ENCODE peak calls at places on chromosomes 6 and 20, in ten cellular contexts. T is uterus, K is body of pancreas, P is stomach, O is transverse colon, F is NB4, A is A549, G is Peyer's patch, Z is erythroblast, B is thyroid gland. J is an unnamed sample.

GRCh38 chr6:111230351-111231077 is 143.2 kb downstream of the SLC16A10 start:
- DNase-seq in T (no peak), K (no peak), P (no peak), O (no peak), F (peak; percentile 41), A (no peak), G (no peak), Z (peak; percentile 22), B (no peak), J (no peak)

GRCh38 chr20:52974155-52974554 is 2.0 kb downstream of the TSHZ2 start:
- DNase-seq in T (no peak), K (no peak), P (no peak), O (no peak), F (no peak), A (no peak), G (no peak), Z (no peak), B (no peak), J (no peak)

GRCh38 chr6:150616581-150616980 is 16.9 kb downstream of the PLEKHG1 start:
- DNase-seq in T (no peak), K (no peak), P (no peak), O (no peak), F (no peak), A (no peak), G (no peak), Z (no peak), B (no peak), J (no peak)

GRCh38 chr6:125906158-125906998 is 50.2 kb upstream of the HINT3 start:
- DNase-seq in T (no peak), K (peak; percentile 52), P (peak; percentile 46), O (peak; percentile 64), F (peak; percentile 70), A (no peak), G (peak; percentile 61), Z (peak; percentile 84), B (peak; percentile 28), J (peak; percentile 15)

GRCh38 chr6:16047435-16047834 is 81.5 kb upstream of the MYLIP start:
- DNase-seq in T (no peak), K (no peak), P (no peak), O (no peak), F (no peak), A (no peak), G (no peak), Z (no peak), B (no peak), J (no peak)

GRCh38 chr6:15265787-15266186 is 19.9 kb downstream of the JARID2 start:
- DNase-seq in T (no peak), K (no peak), P (no peak), O (no peak), F (no peak), A (no peak), G (no peak), Z (no peak), B (no peak), J (no peak)

GRCh38 chr6:829646-830045 is 136.7 kb upstream of the EXOC2 start:
- DNase-seq in T (no peak), K (no peak), P (no peak), O (no peak), F (no peak), A (no peak), G (no peak), Z (no peak), B (no peak), J (no peak)

GRCh38 chr20:25057234-25058050 is 497 bp downstream of the ACSS1 start:
- DNase-seq in T (peak; percentile 68), K (peak; percentile 80), P (peak; percentile 86), O (peak; percentile 85), F (peak; percentile 79), A (peak; percentile 64), G (peak; percentile 88), Z (peak; percentile 77), B (peak; percentile 79), J (no peak)

GRCh38 chr6:144283781-144284473 is 1.2 kb upstream of the UTRN start:
- DNase-seq in T (no peak), K (no peak), P (no peak), O (no peak), F (peak; percentile 33), A (no peak), G (no peak), Z (no peak), B (no peak), J (no peak)

GRCh38 chr6:63598001-63598250 is 25.6 kb downstream of the LOC128125822 start:
- DNase-seq in T (no peak), K (no peak), P (no peak), O (peak; percentile 13), F (peak; percentile 9), A (no peak), G (no peak), Z (no peak), B (no peak), J (no peak)

GRCh38 chr6:98998103-98998502 is 50.4 kb upstream of the FBXL4 start:
- DNase-seq in T (no peak), K (no peak), P (no peak), O (no peak), F (no peak), A (no peak), G (no peak), Z (no peak), B (no peak), J (no peak)

DNA sequence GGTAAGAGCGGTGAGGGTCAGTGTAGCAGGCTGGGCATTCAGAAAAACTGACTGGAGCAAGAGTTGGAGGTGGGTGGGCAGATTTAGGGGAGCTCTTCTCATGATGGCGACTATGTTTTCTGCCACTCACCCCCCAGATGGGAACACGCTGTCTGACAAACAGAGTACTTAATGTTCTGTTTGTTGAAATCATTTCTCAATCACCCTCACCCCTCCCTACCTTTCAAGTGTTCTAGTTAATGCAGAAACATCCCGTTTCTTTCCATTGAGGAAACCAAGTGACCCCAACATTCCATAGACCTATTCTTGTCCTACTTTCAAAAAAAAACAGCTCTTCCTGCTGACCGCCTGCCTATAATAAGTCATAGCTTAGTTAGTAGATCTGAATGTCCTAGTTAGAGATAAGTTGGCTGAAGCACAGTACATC is 132.5 kb upstream of the NEDD9 start:
- DNase-seq in T (peak; percentile 51), K (peak; percentile 39), P (no peak), O (no peak), F (no peak), A (no peak), G (no peak), Z (no peak), B (peak; percentile 23), J (no peak)
- TF ChIP-seq POLR2A in T (no peak), K (no peak), P (no peak), O (no peak), F (no peak), A (no peak), G (no peak), Z (no peak), B (peak; percentile 5), J (no peak)

DNA sequence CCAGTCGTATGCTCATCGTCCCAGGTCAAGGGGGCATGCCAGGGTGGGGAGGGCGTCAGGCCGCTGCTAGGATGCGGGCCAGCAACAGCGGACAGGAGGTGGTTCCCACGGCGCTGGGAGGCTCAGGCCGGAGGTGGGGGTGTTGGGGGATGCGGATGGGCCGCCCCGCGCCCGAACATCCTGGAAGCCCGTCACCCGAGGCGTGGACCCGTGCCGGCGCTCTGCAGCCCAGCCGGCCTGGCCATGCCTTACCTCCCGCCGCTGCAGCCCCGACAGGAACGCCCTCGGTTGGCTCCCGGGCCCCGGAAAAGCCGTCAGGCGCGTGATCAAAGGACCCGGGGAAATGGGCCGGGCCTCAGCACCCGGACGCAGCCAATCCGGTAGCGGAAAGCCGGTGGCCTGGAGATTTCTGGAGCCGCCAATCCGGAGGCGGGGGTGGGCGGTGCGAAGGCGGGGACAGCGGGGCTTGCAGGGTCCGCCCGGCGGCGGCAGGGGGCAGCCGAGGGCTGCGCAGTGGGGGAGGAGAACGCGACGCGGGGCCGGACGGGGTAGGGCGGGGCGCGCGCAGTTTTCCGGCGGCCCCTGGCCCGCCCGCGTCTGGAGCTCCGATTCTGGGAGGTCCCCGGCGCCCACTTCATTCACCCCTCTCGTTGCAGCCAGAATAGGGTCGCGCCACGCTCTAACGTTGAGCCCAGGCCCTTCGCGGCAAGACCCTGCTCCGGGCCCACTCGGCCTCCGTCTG is at the start of gene SMIM29:
- DNase-seq in T (peak; percentile 98), K (peak; percentile 98), P (peak; percentile 97), O (peak; percentile 98), F (peak; percentile 97), A (peak; percentile 90), G (peak; percentile 99), Z (peak; percentile 98), B (peak; percentile 96), J (peak; percentile 88)
- TF ChIP-seq POLR2A in T (peak; percentile 83), K (peak; percentile 49), P (peak; percentile 24), O (peak; percentile 69), F (peak; percentile 44), A (peak; percentile 47), G (peak; percentile 51), Z (peak; percentile 66), B (peak; percentile 89), J (peak; percentile 63)

GRCh38 chr6:30614843-30615218 is 2.2 kb downstream of the PPP1R10 start:
- DNase-seq in T (peak; percentile 83), K (peak; percentile 94), P (peak; percentile 83), O (peak; percentile 88), F (peak; percentile 99), A (peak; percentile 95), G (peak; percentile 64), Z (peak; percentile 97), B (peak; percentile 90), J (peak; percentile 40)
- TF ChIP-seq POLR2A in T (peak; percentile 88), K (peak; percentile 47), P (peak; percentile 85), O (peak; percentile 63), F (peak; percentile 48), A (peak; percentile 35), G (peak; percentile 95), Z (peak; percentile 69), B (peak; percentile 96), J (no peak)

DNA sequence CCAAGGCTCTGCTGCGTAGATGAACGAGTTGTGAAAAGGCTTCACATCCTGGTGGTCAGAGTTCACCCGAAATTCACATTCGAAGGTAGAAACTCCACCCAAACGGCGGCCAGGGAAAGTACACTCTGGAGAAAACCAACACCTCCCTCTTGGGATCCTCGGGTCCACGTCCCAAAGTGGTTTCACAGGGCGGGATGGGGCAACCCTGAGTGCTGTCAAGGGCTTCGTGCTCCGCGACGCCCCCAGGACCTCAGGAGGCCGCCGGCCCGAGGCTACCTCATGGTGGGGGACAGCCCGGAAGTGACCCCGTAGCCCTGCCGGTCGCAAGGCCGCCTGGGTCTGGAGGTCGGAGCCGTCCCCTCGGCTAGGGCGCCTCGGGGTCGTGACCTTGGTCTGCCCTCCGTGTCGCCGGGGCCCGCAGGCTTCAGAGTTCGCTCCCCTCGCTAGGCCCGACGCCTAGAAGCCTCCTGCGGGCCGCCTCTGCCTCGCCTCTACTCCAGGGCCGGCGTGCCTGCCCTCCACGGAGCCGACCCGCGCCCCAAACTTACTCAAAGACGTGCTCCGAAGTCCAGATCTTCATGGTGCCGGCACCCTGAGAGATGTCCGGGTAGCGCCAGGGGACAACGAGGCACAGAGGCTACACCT is at the start of gene PRELID3B:
- DNase-seq in T (no peak), K (peak; percentile 29), P (no peak), O (peak; percentile 64), F (peak; percentile 64), A (peak; percentile 52), G (peak; percentile 73), Z (peak; percentile 81), B (peak; percentile 31), J (no peak)
- TF ChIP-seq POLR2A in T (no peak), K (peak; percentile 19), P (no peak), O (peak; percentile 88), F (peak; percentile 49), A (peak; percentile 24), G (peak; percentile 86), Z (peak; percentile 48), B (no peak), J (no peak)